ENCODE peak calls at places on chromosomes 6 and 20, in ten cellular contexts. V is mesendoderm; O is adipocyte; S is T-helper 22 cell; X is naive B cell; G is activated T-helper 1 cell treated with anti-CD3 and anti-CD28 coated beads, Interleukin-2, amount 50 U/mL, for 16 hours; F is stimulated activated CD8-positive, alpha-beta memory T cell treated with anti-CD3 and anti-CD28 coated beads, Interleukin-7, amount 100 ng/mL, for 1 hour; D is left cardiac atrium; E is HS-5; P is NCI-H1417. J is an unnamed sample.

GRCh38 chr20:39935921-39936320 is 753.1 kb downstream of the MAFB start:
- DNase-seq in V (no peak), S (no peak), G (no peak), D (no peak), O (peak; percentile 52), P (no peak), F (no peak), X (no peak), E (no peak), J (no peak)

GRCh38 chr6:100549406-100550167 is 84.9 kb upstream of the SIM1 start:
- DNase-seq in V (peak; percentile 68), E (no peak), S (no peak), G (no peak), P (no peak), X (no peak), D (no peak), O (peak; percentile 69), F (no peak), J (no peak)

GRCh38 chr6:134295953-134296553 is 21.9 kb downstream of the SGK1 start:
- DNase-seq in E (peak; percentile 99), G (no peak), V (peak; percentile 85), F (no peak), D (no peak), P (no peak), S (no peak), X (no peak), O (peak; percentile 87), J (no peak)

GRCh38 chr6:159229526-159229925 is 60.3 kb downstream of the FNDC1 start:
- DNase-seq in G (no peak), S (no peak), D (no peak), P (no peak), V (no peak), F (no peak), E (no peak), O (no peak), X (no peak), J (no peak)

GRCh38 chr6:70353343-70353913 is 50.5 kb upstream of the COL9A1 start:
- DNase-seq in D (no peak), S (no peak), V (no peak), O (no peak), X (no peak), G (no peak), F (no peak), E (no peak), P (no peak), J (no peak)

GRCh38 chr20:54339093-54339492 is 131.2 kb downstream of the PFDN4 start:
- DNase-seq in X (no peak), P (no peak), E (no peak), V (no peak), S (no peak), G (no peak), F (no peak), D (peak; percentile 21), O (no peak), J (no peak)

GRCh38 chr6:23137596-23137995 is 568.2 kb downstream of the HDGFL1 start:
- DNase-seq in F (no peak), V (no peak), S (no peak), P (no peak), X (no peak), O (peak; percentile 10), G (no peak), D (no peak), E (no peak), J (no peak)

GRCh38 chr20:37096415-37097039 is 730 bp upstream of the RBL1 start:
- DNase-seq in P (no peak), X (no peak), V (no peak), F (no peak), S (no peak), E (no peak), O (no peak), D (no peak), G (no peak), J (no peak)

GRCh38 chr20:35845561-35845960 is 73.7 kb downstream of the PHF20 start:
- DNase-seq in P (no peak), O (peak; percentile 60), X (no peak), F (no peak), G (no peak), V (no peak), S (no peak), E (no peak), D (no peak), J (no peak)

GRCh38 chr20:7665311-7665863 is 274.9 kb downstream of the HAO1 start:
- DNase-seq in D (no peak), V (peak; percentile 8), O (no peak), G (no peak), E (no peak), S (no peak), P (peak; percentile 60), X (no peak), F (no peak), J (no peak)

GRCh38 chr6:82976179-82976578 is 89.5 kb downstream of the UBE3D start:
- DNase-seq in P (no peak), X (no peak), O (no peak), E (no peak), D (no peak), V (no peak), G (no peak), S (no peak), F (no peak), J (no peak)

GRCh38 chr6:3793545-3793944 is 42.0 kb upstream of the PXDC1 start:
- DNase-seq in F (no peak), P (no peak), O (no peak), X (no peak), V (no peak), S (no peak), G (no peak), E (no peak), D (no peak), J (no peak)

GRCh38 chr6:48419992-48420391 is 309.0 kb upstream of the PTCHD4 start:
- DNase-seq in D (no peak), G (no peak), X (no peak), P (no peak), V (no peak), O (no peak), E (no peak), S (no peak), F (no peak), J (no peak)

GRCh38 chr6:134351615-134352474 is 33.9 kb upstream of the SGK1 start:
- DNase-seq in V (peak; percentile 8), D (no peak), F (no peak), X (no peak), G (no peak), E (no peak), O (no peak), P (peak; percentile 37), S (no peak), J (no peak)

GRCh38 chr6:43489277-43490072 is 12.1 kb downstream of the TJAP1 start:
- DNase-seq in D (no peak), S (no peak), E (no peak), P (no peak), F (no peak), G (no peak), V (no peak), X (no peak), O (no peak), J (no peak)

GRCh38 chr6:7153807-7154206 is 46.0 kb downstream of the RREB1 start:
- DNase-seq in V (no peak), F (no peak), P (no peak), X (no peak), O (no peak), E (no peak), D (no peak), S (no peak), G (no peak), J (no peak)

GRCh38 chr6:148367418-148368024 is 24.9 kb downstream of the SASH1 start:
- DNase-seq in S (no peak), O (peak; percentile 8), E (peak; percentile 31), G (no peak), X (no peak), F (no peak), V (peak; percentile 74), D (peak; percentile 79), P (no peak), J (peak; percentile 36)

GRCh38 chr6:26537160-26537845 is 863 bp upstream of the HMGN4 start:
- DNase-seq in P (peak; percentile 98), G (peak; percentile 72), F (peak; percentile 81), E (peak; percentile 89), S (peak; percentile 79), D (peak; percentile 91), V (peak; percentile 99), O (peak; percentile 93), X (peak; percentile 87), J (peak; percentile 89)

GRCh38 chr6:52155791-52156576 is 30.2 kb upstream of the IL17A start:
- DNase-seq in G (no peak), F (no peak), E (no peak), S (no peak), V (peak; percentile 70), X (no peak), O (no peak), P (peak; percentile 29), D (no peak), J (no peak)

GRCh38 chr20:38227578-38228360 is 32.8 kb downstream of the KIAA1755 start:
- DNase-seq in D (no peak), P (no peak), O (no peak), V (no peak), S (no peak), F (no peak), X (no peak), E (no peak), G (no peak), J (no peak)

GRCh38 chr20:62118113-62119043 is 3.9 kb upstream of the LSM14B start:
- DNase-seq in D (no peak), F (no peak), E (no peak), O (no peak), G (no peak), X (no peak), S (no peak), V (no peak), P (peak; percentile 11), J (no peak)

GRCh38 chr20:50804453-50805348 is 9.8 kb downstream of the BCAS4 start:
- DNase-seq in X (no peak), V (no peak), D (no peak), E (no peak), G (no peak), P (no peak), S (no peak), O (no peak), F (no peak), J (no peak)

GRCh38 chr20:59248031-59248684 is 52.3 kb upstream of the EDN3 start:
- DNase-seq in S (no peak), X (no peak), O (no peak), E (no peak), G (no peak), P (peak; percentile 44), F (no peak), V (no peak), D (no peak), J (no peak)

GRCh38 chr6:127332383-127332961 is 10.9 kb downstream of the ECHDC1 start:
- DNase-seq in O (no peak), D (no peak), E (no peak), X (no peak), V (peak; percentile 90), P (no peak), F (no peak), S (no peak), G (no peak), J (no peak)

GRCh38 chr6:156379392-156379910 is 397.7 kb upstream of the ARID1B start:
- DNase-seq in X (no peak), F (no peak), V (no peak), P (no peak), D (no peak), G (no peak), S (no peak), O (no peak), E (no peak), J (no peak)